ENCODE peak calls at places on chromosomes 4 and X, in four cellular contexts. Q, U, R and T are unnamed samples.

GRCh38 chrX:39857780-39858179 is 240.0 kb downstream of the BCOR start:
- DNase-seq in Q (no peak), U (no peak), R (no peak), T (no peak)

GRCh38 chr4:147984065-147984777 is 252.3 kb downstream of the ARHGAP10 start:
- DNase-seq in Q (peak), U (no peak), R (no peak), T (peak)

GRCh38 chrX:119516157-119516702 is 48.0 kb downstream of the SLC25A5 start:
- DNase-seq in Q (peak), U (peak), R (no peak), T (peak)

GRCh38 chrX:48815266-48815665 is 11.0 kb upstream of the ERAS start:
- DNase-seq in Q (no peak), U (no peak), R (no peak), T (no peak)

GRCh38 chrX:153633607-153634180 is 13.3 kb upstream of the DUSP9 start:
- DNase-seq in Q (no peak), U (no peak), R (no peak), T (no peak)

GRCh38 chrX:133544105-133544504 is 128.8 kb upstream of the GPC4 start:
- DNase-seq in Q (peak), U (peak), R (no peak), T (peak)

GRCh38 chrX:9333873-9334272 is 131.0 kb upstream of the TBL1X start:
- DNase-seq in Q (no peak), U (no peak), R (no peak), T (no peak)

GRCh38 chr4:142614621-142615323 is 231.3 kb downstream of the INPP4B start:
- DNase-seq in Q (peak), U (no peak), R (no peak), T (peak)

GRCh38 chr4:112726041-112726440 is 89.1 kb downstream of the LARP7 start:
- DNase-seq in Q (no peak), U (no peak), R (no peak), T (no peak)

GRCh38 chrX:10288400-10288799 is 131.6 kb downstream of the CLCN4 start:
- DNase-seq in Q (no peak), U (no peak), R (no peak), T (peak)

GRCh38 chrX:42175843-42176242 is 252.5 kb upstream of the CASK start:
- DNase-seq in Q (no peak), U (peak), R (no peak), T (no peak)

GRCh38 chr4:77586953-77587383 is 18.7 kb upstream of the CXCL13 start:
- DNase-seq in Q (peak), U (no peak), R (no peak), T (peak)

GRCh38 chrX:97402903-97403302 is 519.2 kb downstream of the RPA4 start:
- DNase-seq in Q (no peak), U (no peak), R (no peak), T (no peak)

GRCh38 chr4:36824682-36825081 is 419.9 kb upstream of the NWD2 start:
- DNase-seq in Q (no peak), U (no peak), R (no peak), T (no peak)

GRCh38 chr4:69888336-69888735 is 28.4 kb upstream of the SULT1E1 start:
- DNase-seq in Q (no peak), U (no peak), R (no peak), T (peak)

GRCh38 chr4:169815606-169816005 is 57.9 kb upstream of the HPF1 start:
- DNase-seq in Q (no peak), U (no peak), R (no peak), T (peak)

GRCh38 chr4:42671431-42672194 is 14.7 kb upstream of the ATP8A1 start:
- DNase-seq in Q (no peak), U (no peak), R (no peak), T (no peak)

GRCh38 chrX:105552395-105552794 is 269.9 kb upstream of the NRK start:
- DNase-seq in Q (peak), U (no peak), R (no peak), T (peak)

GRCh38 chr4:90415116-90415515 is 287.9 kb downstream of the CCSER1 start:
- DNase-seq in Q (no peak), U (no peak), R (no peak), T (no peak)

GRCh38 chr4:77220841-77221613 is 64.0 kb downstream of the CCNG2 start:
- DNase-seq in Q (no peak), U (no peak), R (no peak), T (peak)

GRCh38 chr4:95507561-95507960 is 41.2 kb downstream of the UNC5C start:
- DNase-seq in Q (no peak), U (no peak), R (no peak), T (no peak)

GRCh38 chr4:84681488-84682274 is 98.8 kb downstream of the CDS1 start:
- DNase-seq in Q (peak), U (no peak), R (no peak), T (peak)

GRCh38 chr4:13084210-13084609 is 399.9 kb downstream of the RAB28 start:
- DNase-seq in Q (no peak), U (no peak), R (no peak), T (no peak)

GRCh38 chr4:110247591-110247990 is 49.2 kb upstream of the ELOVL6 start:
- DNase-seq in Q (no peak), U (no peak), R (no peak), T (no peak)

GRCh38 chr4:110249687-110250387 is 51.4 kb upstream of the ELOVL6 start:
- DNase-seq in Q (no peak), U (no peak), R (no peak), T (no peak)

DNA sequence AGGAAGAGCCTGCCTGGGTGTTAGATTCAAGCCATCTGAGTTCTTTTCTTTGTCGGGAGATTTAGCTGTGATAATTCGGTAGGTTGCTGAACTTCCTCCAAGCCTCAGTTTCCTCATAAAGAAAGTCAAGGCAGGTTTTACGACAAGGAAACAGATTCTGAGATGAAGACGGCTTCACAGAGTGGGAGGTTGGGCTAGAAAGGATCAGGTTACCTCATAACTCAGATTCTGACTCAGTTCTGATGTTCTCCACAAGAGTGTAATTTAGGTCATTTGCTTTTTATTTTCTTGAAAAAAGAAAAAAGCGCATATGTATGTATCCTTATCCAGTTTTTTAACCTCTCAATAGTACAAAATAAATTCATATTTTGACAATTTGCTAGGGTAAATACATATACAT is 47.2 kb upstream of the ELOVL6 start:
- DNase-seq in Q (no peak), U (no peak), R (no peak), T (peak)
- H3K4me3 ChIP-seq in Q (no peak), U (no peak), R (no peak), T (no peak)

GRCh38 chr4:123419885-123420743 is 23.5 kb downstream of the SPRY1 start:
- DNase-seq in Q (no peak), U (no peak), R (no peak), T (no peak)
- H3K4me3 ChIP-seq in Q (no peak), U (no peak), R (no peak), T (no peak)

DNA sequence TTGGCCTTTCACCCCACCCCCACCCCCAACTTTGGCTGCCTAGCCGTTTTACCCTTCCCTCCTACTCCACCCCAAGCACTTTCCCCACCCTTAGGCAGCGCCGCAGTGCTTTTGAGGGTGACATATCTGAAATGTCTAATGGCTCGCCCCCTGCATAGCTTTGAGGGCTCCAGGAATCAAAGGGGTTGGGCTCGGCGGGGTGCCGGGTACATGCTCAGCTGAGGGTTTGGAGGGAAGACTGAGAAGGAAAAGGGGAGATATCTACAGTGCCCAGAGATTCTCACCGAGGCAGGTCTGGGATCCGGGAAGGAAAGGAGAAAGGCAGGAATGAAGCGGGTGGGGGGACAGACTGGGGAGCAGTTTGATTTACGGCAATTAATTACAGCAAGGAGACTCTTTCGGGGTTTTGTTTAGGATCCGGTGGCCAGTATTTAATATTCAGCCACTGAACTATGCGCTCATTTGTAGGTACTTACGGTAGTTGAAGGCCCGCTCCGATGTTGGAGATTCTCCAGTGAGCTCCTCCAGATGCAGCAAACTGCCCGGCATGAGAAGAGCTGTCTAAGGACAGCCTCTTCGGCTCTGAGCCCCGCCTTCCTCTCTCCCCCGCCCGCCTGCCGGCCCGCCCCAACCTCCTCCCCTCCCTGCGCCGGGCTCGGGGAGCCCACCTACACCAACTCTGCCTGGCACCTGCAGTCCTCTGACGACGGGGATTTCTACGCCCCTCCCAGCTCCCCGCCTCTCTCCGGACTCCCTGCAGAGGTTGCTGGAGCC is at the start of gene IGSF1:
- DNase-seq in Q (no peak), U (peak), R (no peak), T (peak)
- H3K4me3 ChIP-seq in Q (no peak), U (no peak), R (peak), T (no peak)

DNA sequence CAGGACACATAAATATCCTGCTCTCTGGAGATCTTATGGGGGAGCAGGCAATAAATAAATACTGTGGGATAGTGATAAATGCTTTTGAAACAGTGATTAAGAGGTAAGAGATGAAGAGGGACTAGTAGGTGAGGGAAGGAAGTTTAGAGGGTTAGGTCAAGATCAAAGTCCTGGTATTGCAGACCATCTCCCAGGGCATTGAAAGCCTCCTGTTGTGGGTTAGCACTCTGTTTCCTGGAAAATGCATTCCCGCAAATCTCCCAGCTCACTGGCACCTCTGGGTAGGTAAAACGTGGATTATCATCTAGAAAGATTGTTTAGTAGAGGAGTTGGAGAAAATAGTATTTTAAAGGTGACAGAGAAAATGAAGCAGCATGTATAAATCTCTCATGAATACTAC is 2.2 kb downstream of the SNX25 start:
- DNase-seq in Q (no peak), U (no peak), R (no peak), T (no peak)
- H3K4me3 ChIP-seq in Q (no peak), U (no peak), R (peak), T (no peak)